ENCODE peak calls at places on chromosomes 7 and 10, in nine cellular contexts. E is hippocampal formation; M is activated CD4-positive, alpha-beta T cell treated with anti-CD3 and anti-CD28 coated beads, Interleukin-2, amount 50 U/mL, for 24 hours; G is stimulated activated CD4-positive, alpha-beta T cell treated with anti-CD3 and anti-CD28 coated beads, Interleukin-1b, Interleukin-23, amount 100 ng/mL, for 1 hour; W is iris pigment epithelial cell; Q is endothelial cell of umbilical vein; J is activated naive CD4-positive, alpha-beta T cell treated with anti-CD3 and anti-CD28 coated beads, Interleukin-2, amount 50 U/mL, for 72 hours; F is DMS153; L is effector CD4-positive, alpha-beta T cell. P is an unnamed sample.

GRCh38 chr7:156665101-156665500 is 24.5 kb downstream of the RNF32 start:
- DNase-seq in M (no peak), F (no peak), W (peak; percentile 18), J (no peak), E (no peak), G (no peak), Q (no peak), L (no peak), P (no peak)

GRCh38 chr7:108627476-108628051 is 57.9 kb downstream of the DNAJB9 start:
- DNase-seq in E (no peak), J (no peak), F (no peak), G (no peak), M (no peak), L (no peak), Q (no peak), W (no peak), P (no peak)

GRCh38 chr7:114976666-114977065 is 54.8 kb downstream of the MDFIC start:
- DNase-seq in W (peak; percentile 52), L (no peak), E (no peak), M (no peak), J (no peak), F (no peak), Q (no peak), G (no peak), P (no peak)

GRCh38 chr7:50690541-50691011 is 92.1 kb downstream of the GRB10 start:
- DNase-seq in L (no peak), Q (no peak), G (no peak), W (no peak), F (peak; percentile 85), E (peak; percentile 64), J (no peak), M (no peak), P (no peak)

GRCh38 chr7:94595717-94596116 is 60.2 kb downstream of the SGCE start:
- DNase-seq in W (no peak), E (no peak), Q (no peak), M (no peak), J (no peak), L (no peak), G (no peak), F (no peak), P (no peak)

GRCh38 chr10:72218329-72218728 is 2.3 kb upstream of the ASCC1 start:
- DNase-seq in W (no peak), E (no peak), M (no peak), G (no peak), F (no peak), J (no peak), L (no peak), Q (no peak), P (no peak)

GRCh38 chr10:71973777-71974488 is 9.7 kb downstream of the CHST3 start:
- DNase-seq in F (no peak), J (no peak), G (no peak), Q (no peak), E (no peak), W (no peak), M (peak; percentile 16), L (no peak), P (no peak)

GRCh38 chr7:44838751-44839150 is 9.1 kb downstream of the H2AZ2 start:
- DNase-seq in J (no peak), M (no peak), W (no peak), E (no peak), F (no peak), Q (no peak), G (no peak), L (no peak), P (no peak)

GRCh38 chr7:131010029-131010705 is 276.2 kb upstream of the KLF14 start:
- DNase-seq in E (no peak), L (no peak), M (no peak), J (no peak), G (no peak), Q (no peak), F (no peak), W (no peak), P (no peak)

GRCh38 chr10:93160829-93161228 is 87.1 kb downstream of the CYP26A1 start:
- DNase-seq in E (no peak), W (peak; percentile 83), F (no peak), M (no peak), J (no peak), L (no peak), Q (no peak), G (no peak), P (peak; percentile 45)

GRCh38 chr7:112788778-112789343 is 1.3 kb downstream of the TMEM168 start:
- DNase-seq in Q (no peak), E (no peak), F (no peak), L (no peak), J (no peak), G (no peak), W (no peak), M (no peak), P (no peak)

GRCh38 chr10:44935201-44935960 is 24.2 kb upstream of the RASSF4 start:
- DNase-seq in Q (peak; percentile 38), E (peak; percentile 79), F (no peak), M (no peak), G (no peak), L (no peak), W (peak; percentile 74), J (no peak), P (peak; percentile 72)

GRCh38 chr7:138247568-138248328 is 171.5 kb downstream of the AKR1D1 start:
- DNase-seq in G (no peak), J (no peak), E (no peak), Q (no peak), W (peak; percentile 67), L (no peak), F (no peak), M (no peak), P (no peak)